ENCODE peak calls at places on chromosomes 4 and X, in ten cellular contexts. One of them, this sample, is unnamed.

GRCh38 chr4:56653461-56654237 is 27.4 kb downstream of the HOPX start:
- DNase-seq in fibroblast of pulmonary artery: no peak
- DNase-seq in BE2C: no peak
- DNase-seq in right lobe of liver: no peak
- DNase-seq in body of pancreas: no peak
- DNase-seq in keratinocyte: no peak
- DNase-seq in CD8-positive, alpha-beta T cell: no peak
- DNase-seq in kidney epithelial cell: no peak
- DNase-seq in GM06990: no peak
- DNase-seq in pancreas: no peak
- DNase-seq in this sample: no peak

GRCh38 chr4:53196195-53196641 is 169.6 kb downstream of the SCFD2 start:
- DNase-seq in fibroblast of pulmonary artery: no peak
- DNase-seq in BE2C: no peak
- DNase-seq in right lobe of liver: no peak
- DNase-seq in body of pancreas: no peak
- DNase-seq in keratinocyte: no peak
- DNase-seq in CD8-positive, alpha-beta T cell: no peak
- DNase-seq in kidney epithelial cell: no peak
- DNase-seq in GM06990: no peak
- DNase-seq in pancreas: no peak
- DNase-seq in this sample: no peak

GRCh38 chrX:70432936-70433847 is 10.1 kb downstream of the GDPD2 start:
- DNase-seq in fibroblast of pulmonary artery: no peak
- DNase-seq in BE2C: no peak
- DNase-seq in right lobe of liver: no peak
- DNase-seq in body of pancreas: no peak
- DNase-seq in keratinocyte: no peak
- DNase-seq in CD8-positive, alpha-beta T cell: no peak
- DNase-seq in kidney epithelial cell: no peak
- DNase-seq in GM06990: no peak
- DNase-seq in pancreas: no peak
- DNase-seq in this sample: no peak

GRCh38 chr4:751676-752075 is 46.0 kb downstream of the PCGF3 start:
- DNase-seq in fibroblast of pulmonary artery: no peak
- DNase-seq in BE2C: peak
- DNase-seq in right lobe of liver: no peak
- DNase-seq in body of pancreas: no peak
- DNase-seq in keratinocyte: no peak
- DNase-seq in CD8-positive, alpha-beta T cell: no peak
- DNase-seq in kidney epithelial cell: no peak
- DNase-seq in GM06990: no peak
- DNase-seq in pancreas: no peak
- DNase-seq in this sample: no peak

GRCh38 chrX:50643525-50644137 is 170.4 kb downstream of the SHROOM4 start:
- DNase-seq in fibroblast of pulmonary artery: peak
- DNase-seq in BE2C: no peak
- DNase-seq in right lobe of liver: no peak
- DNase-seq in body of pancreas: no peak
- DNase-seq in keratinocyte: no peak
- DNase-seq in CD8-positive, alpha-beta T cell: no peak
- DNase-seq in kidney epithelial cell: no peak
- DNase-seq in GM06990: no peak
- DNase-seq in pancreas: no peak
- DNase-seq in this sample: no peak

GRCh38 chr4:151874328-151874727 is 113.5 kb upstream of the GATB start:
- DNase-seq in fibroblast of pulmonary artery: no peak
- DNase-seq in BE2C: no peak
- DNase-seq in right lobe of liver: no peak
- DNase-seq in body of pancreas: no peak
- DNase-seq in keratinocyte: no peak
- DNase-seq in CD8-positive, alpha-beta T cell: no peak
- DNase-seq in kidney epithelial cell: no peak
- DNase-seq in GM06990: no peak
- DNase-seq in pancreas: no peak
- DNase-seq in this sample: no peak

GRCh38 chrX:15055146-15055930 is 182.1 kb downstream of the MOSPD2 start:
- DNase-seq in fibroblast of pulmonary artery: no peak
- DNase-seq in BE2C: no peak
- DNase-seq in right lobe of liver: no peak
- DNase-seq in body of pancreas: no peak
- DNase-seq in keratinocyte: no peak
- DNase-seq in CD8-positive, alpha-beta T cell: no peak
- DNase-seq in kidney epithelial cell: peak
- DNase-seq in GM06990: no peak
- DNase-seq in pancreas: no peak
- DNase-seq in this sample: no peak

GRCh38 chr4:39655866-39656265 is 17.2 kb upstream of the SMIM14 start:
- DNase-seq in fibroblast of pulmonary artery: no peak
- DNase-seq in BE2C: no peak
- DNase-seq in right lobe of liver: no peak
- DNase-seq in body of pancreas: peak
- DNase-seq in keratinocyte: no peak
- DNase-seq in CD8-positive, alpha-beta T cell: no peak
- DNase-seq in kidney epithelial cell: no peak
- DNase-seq in GM06990: peak
- DNase-seq in pancreas: no peak
- DNase-seq in this sample: no peak

GRCh38 chr4:15918484-15919129 is 19.9 kb downstream of the FGFBP1 start:
- DNase-seq in fibroblast of pulmonary artery: no peak
- DNase-seq in BE2C: no peak
- DNase-seq in right lobe of liver: no peak
- DNase-seq in body of pancreas: peak
- DNase-seq in keratinocyte: peak
- DNase-seq in CD8-positive, alpha-beta T cell: no peak
- DNase-seq in kidney epithelial cell: no peak
- DNase-seq in GM06990: no peak
- DNase-seq in pancreas: no peak
- DNase-seq in this sample: no peak

GRCh38 chr4:54274786-54275503 is 45.9 kb downstream of the PDGFRA start:
- DNase-seq in fibroblast of pulmonary artery: no peak
- DNase-seq in BE2C: no peak
- DNase-seq in right lobe of liver: no peak
- DNase-seq in body of pancreas: no peak
- DNase-seq in keratinocyte: no peak
- DNase-seq in CD8-positive, alpha-beta T cell: no peak
- DNase-seq in kidney epithelial cell: no peak
- DNase-seq in GM06990: no peak
- DNase-seq in pancreas: no peak
- DNase-seq in this sample: no peak

GRCh38 chrX:7582191-7582590 is 260.8 kb upstream of the VCX start:
- DNase-seq in fibroblast of pulmonary artery: no peak
- DNase-seq in BE2C: no peak
- DNase-seq in right lobe of liver: no peak
- DNase-seq in body of pancreas: no peak
- DNase-seq in keratinocyte: no peak
- DNase-seq in CD8-positive, alpha-beta T cell: no peak
- DNase-seq in kidney epithelial cell: no peak
- DNase-seq in GM06990: no peak
- DNase-seq in pancreas: no peak
- DNase-seq in this sample: no peak

GRCh38 chrX:46683023-46683422 is 75.9 kb downstream of the SLC9A7 start:
- DNase-seq in fibroblast of pulmonary artery: peak
- DNase-seq in BE2C: no peak
- DNase-seq in right lobe of liver: no peak
- DNase-seq in body of pancreas: no peak
- DNase-seq in keratinocyte: no peak
- DNase-seq in CD8-positive, alpha-beta T cell: no peak
- DNase-seq in kidney epithelial cell: no peak
- DNase-seq in GM06990: no peak
- DNase-seq in pancreas: no peak
- DNase-seq in this sample: no peak

GRCh38 chr4:42397635-42398447 is 553 bp downstream of the SHISA3 start:
- DNase-seq in fibroblast of pulmonary artery: peak
- DNase-seq in BE2C: peak
- DNase-seq in right lobe of liver: no peak
- DNase-seq in body of pancreas: peak
- DNase-seq in keratinocyte: no peak
- DNase-seq in CD8-positive, alpha-beta T cell: no peak
- DNase-seq in kidney epithelial cell: no peak
- DNase-seq in GM06990: peak
- DNase-seq in pancreas: peak
- DNase-seq in this sample: no peak

GRCh38 chrX:130120321-130120731 is 10.0 kb upstream of the ELF4 start:
- DNase-seq in fibroblast of pulmonary artery: no peak
- DNase-seq in BE2C: peak
- DNase-seq in right lobe of liver: no peak
- DNase-seq in body of pancreas: no peak
- DNase-seq in keratinocyte: no peak
- DNase-seq in CD8-positive, alpha-beta T cell: no peak
- DNase-seq in kidney epithelial cell: no peak
- DNase-seq in GM06990: peak
- DNase-seq in pancreas: no peak
- DNase-seq in this sample: no peak

GRCh38 chrX:109795682-109796081 is 62.6 kb upstream of the ACSL4 start:
- DNase-seq in fibroblast of pulmonary artery: no peak
- DNase-seq in BE2C: no peak
- DNase-seq in right lobe of liver: no peak
- DNase-seq in body of pancreas: no peak
- DNase-seq in keratinocyte: no peak
- DNase-seq in CD8-positive, alpha-beta T cell: no peak
- DNase-seq in kidney epithelial cell: no peak
- DNase-seq in GM06990: no peak
- DNase-seq in pancreas: no peak
- DNase-seq in this sample: no peak

GRCh38 chr4:89226665-89227572 is 80.7 kb downstream of the GPRIN3 start:
- DNase-seq in fibroblast of pulmonary artery: peak
- DNase-seq in BE2C: peak
- DNase-seq in right lobe of liver: peak
- DNase-seq in body of pancreas: peak
- DNase-seq in keratinocyte: peak
- DNase-seq in CD8-positive, alpha-beta T cell: peak
- DNase-seq in kidney epithelial cell: peak
- DNase-seq in GM06990: peak
- DNase-seq in pancreas: peak
- DNase-seq in this sample: peak
- TF ChIP-seq CTCF in fibroblast of pulmonary artery: peak
- TF ChIP-seq CTCF in BE2C: peak
- TF ChIP-seq CTCF in right lobe of liver: peak
- TF ChIP-seq CTCF in body of pancreas: peak
- TF ChIP-seq CTCF in keratinocyte: peak
- TF ChIP-seq CTCF in CD8-positive, alpha-beta T cell: peak
- TF ChIP-seq CTCF in kidney epithelial cell: peak
- TF ChIP-seq CTCF in GM06990: peak
- TF ChIP-seq CTCF in pancreas: peak
- TF ChIP-seq CTCF in this sample: peak

GRCh38 chrX:48473718-48473990 is 2.3 kb upstream of the FTSJ1 start:
- DNase-seq in fibroblast of pulmonary artery: no peak
- DNase-seq in BE2C: no peak
- DNase-seq in right lobe of liver: no peak
- DNase-seq in body of pancreas: no peak
- DNase-seq in keratinocyte: no peak
- DNase-seq in CD8-positive, alpha-beta T cell: no peak
- DNase-seq in kidney epithelial cell: no peak
- DNase-seq in GM06990: no peak
- DNase-seq in pancreas: no peak
- DNase-seq in this sample: no peak

GRCh38 chrX:48474581-48474980 is 1.4 kb upstream of the FTSJ1 start:
- DNase-seq in fibroblast of pulmonary artery: no peak
- DNase-seq in BE2C: no peak
- DNase-seq in right lobe of liver: no peak
- DNase-seq in body of pancreas: no peak
- DNase-seq in keratinocyte: no peak
- DNase-seq in CD8-positive, alpha-beta T cell: no peak
- DNase-seq in kidney epithelial cell: no peak
- DNase-seq in GM06990: no peak
- DNase-seq in pancreas: no peak
- DNase-seq in this sample: no peak

GRCh38 chrX:48475295-48475694 is 704 bp upstream of the FTSJ1 start:
- DNase-seq in fibroblast of pulmonary artery: no peak
- DNase-seq in BE2C: no peak
- DNase-seq in right lobe of liver: no peak
- DNase-seq in body of pancreas: no peak
- DNase-seq in keratinocyte: no peak
- DNase-seq in CD8-positive, alpha-beta T cell: no peak
- DNase-seq in kidney epithelial cell: no peak
- DNase-seq in GM06990: no peak
- DNase-seq in pancreas: no peak
- DNase-seq in this sample: no peak

GRCh38 chrX:48472851-48473717 is 2.9 kb upstream of the FTSJ1 start:
- DNase-seq in fibroblast of pulmonary artery: no peak
- DNase-seq in BE2C: no peak
- DNase-seq in right lobe of liver: no peak
- DNase-seq in body of pancreas: peak
- DNase-seq in keratinocyte: no peak
- DNase-seq in CD8-positive, alpha-beta T cell: no peak
- DNase-seq in kidney epithelial cell: no peak
- DNase-seq in GM06990: no peak
- DNase-seq in pancreas: no peak
- DNase-seq in this sample: no peak

DNA sequence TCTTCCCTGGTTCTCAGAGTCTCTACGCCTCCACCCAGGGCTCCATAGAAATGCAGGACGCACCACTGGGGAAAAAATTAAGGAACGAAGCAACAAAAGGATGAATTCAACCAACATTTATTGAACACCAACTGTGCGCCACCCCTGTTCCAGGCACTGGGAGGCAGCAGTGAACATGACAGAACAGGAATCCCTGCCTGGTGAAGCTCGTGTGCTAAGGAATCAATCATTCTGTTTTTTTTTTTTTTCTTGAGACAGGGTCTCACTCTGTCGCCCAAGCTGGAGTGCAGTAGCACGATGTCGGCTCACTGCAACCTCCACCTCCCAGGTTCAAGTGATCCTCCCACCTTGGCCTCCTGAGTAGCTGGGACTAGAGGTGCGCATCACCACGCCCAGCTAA is 1.9 kb upstream of the FTSJ1 start:
- DNase-seq in fibroblast of pulmonary artery: peak
- DNase-seq in BE2C: peak
- DNase-seq in right lobe of liver: no peak
- DNase-seq in body of pancreas: no peak
- DNase-seq in keratinocyte: no peak
- DNase-seq in CD8-positive, alpha-beta T cell: no peak
- DNase-seq in kidney epithelial cell: no peak
- DNase-seq in GM06990: no peak
- DNase-seq in pancreas: no peak
- DNase-seq in this sample: no peak
- H3K4me3 ChIP-seq in fibroblast of pulmonary artery: no peak
- H3K4me3 ChIP-seq in BE2C: no peak
- H3K4me3 ChIP-seq in right lobe of liver: no peak
- H3K4me3 ChIP-seq in body of pancreas: no peak
- H3K4me3 ChIP-seq in keratinocyte: no peak
- H3K4me3 ChIP-seq in CD8-positive, alpha-beta T cell: no peak
- H3K4me3 ChIP-seq in kidney epithelial cell: no peak
- H3K4me3 ChIP-seq in GM06990: no peak
- H3K4me3 ChIP-seq in pancreas: no peak
- H3K4me3 ChIP-seq in this sample: no peak

GRCh38 chrX:30141966-30142365 is 73.4 kb upstream of the MAGEB2 start:
- DNase-seq in fibroblast of pulmonary artery: peak
- DNase-seq in BE2C: no peak
- DNase-seq in right lobe of liver: no peak
- DNase-seq in body of pancreas: no peak
- DNase-seq in keratinocyte: no peak
- DNase-seq in CD8-positive, alpha-beta T cell: no peak
- DNase-seq in kidney epithelial cell: no peak
- DNase-seq in GM06990: no peak
- DNase-seq in pancreas: no peak
- DNase-seq in this sample: peak
- TF ChIP-seq CTCF in fibroblast of pulmonary artery: peak
- TF ChIP-seq CTCF in BE2C: no peak
- TF ChIP-seq CTCF in right lobe of liver: peak
- TF ChIP-seq CTCF in body of pancreas: no peak
- TF ChIP-seq CTCF in keratinocyte: peak
- TF ChIP-seq CTCF in CD8-positive, alpha-beta T cell: no peak
- TF ChIP-seq CTCF in kidney epithelial cell: peak
- TF ChIP-seq CTCF in GM06990: peak
- TF ChIP-seq CTCF in pancreas: no peak
- TF ChIP-seq CTCF in this sample: no peak

GRCh38 chr4:157075811-157076577 is at the start of gene GLRB:
- DNase-seq in fibroblast of pulmonary artery: peak
- DNase-seq in BE2C: peak
- DNase-seq in right lobe of liver: peak
- DNase-seq in body of pancreas: peak
- DNase-seq in keratinocyte: no peak
- DNase-seq in CD8-positive, alpha-beta T cell: no peak
- DNase-seq in kidney epithelial cell: no peak
- DNase-seq in GM06990: no peak
- DNase-seq in pancreas: peak
- DNase-seq in this sample: no peak
- H3K4me3 ChIP-seq in fibroblast of pulmonary artery: peak
- H3K4me3 ChIP-seq in BE2C: peak
- H3K4me3 ChIP-seq in right lobe of liver: peak
- H3K4me3 ChIP-seq in body of pancreas: peak
- H3K4me3 ChIP-seq in keratinocyte: peak
- H3K4me3 ChIP-seq in CD8-positive, alpha-beta T cell: no peak
- H3K4me3 ChIP-seq in kidney epithelial cell: peak
- H3K4me3 ChIP-seq in GM06990: no peak
- H3K4me3 ChIP-seq in pancreas: peak
- H3K4me3 ChIP-seq in this sample: no peak